ENCODE peak calls at places on chromosomes 16 and 17, in seven cellular contexts. L is H1, Y is HCT116, K is K562, R is GM12878, B is SK-N-SH, T is HepG2. J is an unnamed sample.
A peak's percentile ranks its signal among the peaks of the same experiment; 100 is the strongest.

GRCh38 chr16:53893731-53894435 is 189.9 kb downstream of the FTO start:
- DNase-seq in L (no peak), Y (no peak), R (no peak), B (no peak), K (no peak), T (no peak), J (no peak)

GRCh38 chr17:80939151-80940145 is 52.2 kb upstream of the CHMP6 start:
- DNase-seq in K (no peak), R (no peak), Y (no peak), B (no peak), L (no peak), T (no peak), J (no peak)

GRCh38 chr16:57000271-57001025 is 11.1 kb downstream of the NLRC5 start:
- DNase-seq in K (no peak), L (no peak), T (no peak), B (no peak), R (peak; percentile 87), Y (peak; percentile 19), J (no peak)

GRCh38 chr17:56434610-56435009 is 158.9 kb upstream of the NOG start:
- DNase-seq in L (no peak), T (no peak), B (no peak), Y (no peak), R (no peak), K (no peak), J (no peak)

GRCh38 chr17:46009681-46010596 is 10.9 kb downstream of the STH start:
- DNase-seq in B (no peak), T (no peak), L (no peak), Y (no peak), K (no peak), R (no peak), J (no peak)

GRCh38 chr17:79387783-79388182 is 223.1 kb downstream of the RBFOX3 start:
- DNase-seq in Y (no peak), L (no peak), B (no peak), T (no peak), K (no peak), R (no peak), J (no peak)

GRCh38 chr17:21352981-21353265 is 23.2 kb upstream of the KCNJ12 start:
- DNase-seq in T (no peak), B (no peak), L (no peak), R (no peak), Y (no peak), K (no peak), J (no peak)

GRCh38 chr16:75621170-75621477 is 2.0 kb downstream of the ADAT1 start:
- DNase-seq in T (peak; percentile 53), R (no peak), Y (no peak), L (no peak), B (peak; percentile 56), K (peak; percentile 53), J (no peak)

GRCh38 chr16:10558746-10559641 is 21.4 kb downstream of the EMP2 start:
- DNase-seq in L (no peak), Y (no peak), K (no peak), R (no peak), T (no peak), B (no peak), J (no peak)

GRCh38 chr16:19168173-19169080 is at the start of gene SYT17:
- DNase-seq in Y (no peak), K (no peak), T (no peak), R (no peak), B (peak; percentile 88), L (peak; percentile 66), J (peak; percentile 39)

GRCh38 chr16:87284183-87284582 is 33.0 kb downstream of the C16orf95 start:
- DNase-seq in Y (no peak), R (no peak), K (no peak), T (no peak), B (no peak), L (no peak), J (no peak)

GRCh38 chr16:57479422-57480126 is 6.7 kb downstream of the DOK4 start:
- DNase-seq in K (no peak), Y (no peak), T (peak; percentile 60), R (no peak), L (peak; percentile 83), B (peak; percentile 85), J (no peak)

GRCh38 chr16:9549487-9549886 is 458.0 kb downstream of the HAPSTR1 start:
- DNase-seq in B (no peak), L (no peak), Y (no peak), K (no peak), R (no peak), T (no peak), J (no peak)

GRCh38 chr17:77086433-77087010 is 54.2 kb upstream of the SEC14L1 start:
- DNase-seq in L (peak; percentile 99), Y (peak; percentile 85), R (no peak), T (peak; percentile 77), B (peak; percentile 78), K (peak; percentile 75), J (peak; percentile 91)

GRCh38 chr17:40958086-40958953 is 8.4 kb downstream of the KRT39 start:
- DNase-seq in R (no peak), Y (no peak), L (no peak), K (no peak), B (no peak), T (peak; percentile 92), J (peak; percentile 48)

GRCh38 chr17:65523411-65523810 is 38.0 kb downstream of the AXIN2 start:
- DNase-seq in L (no peak), T (no peak), B (no peak), R (no peak), K (no peak), Y (no peak), J (no peak)

GRCh38 chr16:28992496-28992895 is 7.6 kb downstream of the LAT start:
- DNase-seq in T (no peak), L (no peak), K (no peak), Y (no peak), R (no peak), B (no peak), J (no peak)

GRCh38 chr17:47955497-47956461 is 1.9 kb downstream of the PRR15L start:
- DNase-seq in Y (no peak), B (no peak), T (no peak), L (no peak), K (no peak), R (no peak), J (peak; percentile 86)
- TF ChIP-seq JUND in Y (no peak), B (no peak), T (no peak), L (no peak), K (no peak), R (no peak), J (no peak)

DNA sequence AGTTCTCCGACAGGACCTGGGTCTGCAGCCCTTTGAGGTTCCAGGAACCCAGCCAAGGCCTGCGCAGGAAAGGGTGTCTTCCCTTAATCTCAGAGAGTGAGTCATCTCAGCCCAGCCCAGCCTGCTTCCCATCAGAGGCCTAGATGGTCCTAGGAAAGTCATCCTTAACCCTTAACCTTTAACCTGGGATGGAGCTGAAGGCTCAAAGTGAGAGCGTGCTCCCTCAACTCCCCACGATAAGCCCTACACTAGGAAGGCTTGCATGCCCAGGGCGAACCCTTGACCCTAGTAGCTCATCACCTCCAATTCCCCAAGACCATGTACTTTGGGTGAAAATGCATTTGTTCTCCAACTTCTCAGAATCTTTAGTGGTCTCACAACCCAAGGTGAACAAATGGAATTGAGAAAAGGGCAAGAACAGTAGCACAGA is 4.8 kb upstream of the ATXN7L3 start:
- DNase-seq in Y (no peak), B (no peak), R (no peak), K (peak; percentile 27), T (no peak), L (no peak), J (no peak)
- TF ChIP-seq JUND in Y (peak; percentile 84), B (peak; percentile 53), R (no peak), K (peak; percentile 97), T (no peak), L (no peak), J (no peak)

GRCh38 chr16:46689492-46690280 is at the start of gene ORC6:
- DNase-seq in T (peak; percentile 97), L (peak; percentile 97), K (peak; percentile 89), R (no peak), B (peak; percentile 96), Y (peak; percentile 91), J (peak; percentile 95)

GRCh38 chr16:46690281-46691178 is 1.1 kb downstream of the ORC6 start:
- DNase-seq in R (no peak), T (peak; percentile 79), L (no peak), B (no peak), K (no peak), Y (no peak), J (no peak)

GRCh38 chr16:46693598-46693997 is 4.1 kb downstream of the ORC6 start:
- DNase-seq in L (no peak), B (no peak), T (no peak), Y (no peak), K (no peak), R (no peak), J (no peak)

GRCh38 chr16:46688657-46689491 is at the start of gene VPS35:
- DNase-seq in T (peak; percentile 99), L (peak; percentile 100), R (peak; percentile 95), K (peak; percentile 93), B (peak; percentile 95), Y (peak; percentile 97), J (peak; percentile 97)

DNA sequence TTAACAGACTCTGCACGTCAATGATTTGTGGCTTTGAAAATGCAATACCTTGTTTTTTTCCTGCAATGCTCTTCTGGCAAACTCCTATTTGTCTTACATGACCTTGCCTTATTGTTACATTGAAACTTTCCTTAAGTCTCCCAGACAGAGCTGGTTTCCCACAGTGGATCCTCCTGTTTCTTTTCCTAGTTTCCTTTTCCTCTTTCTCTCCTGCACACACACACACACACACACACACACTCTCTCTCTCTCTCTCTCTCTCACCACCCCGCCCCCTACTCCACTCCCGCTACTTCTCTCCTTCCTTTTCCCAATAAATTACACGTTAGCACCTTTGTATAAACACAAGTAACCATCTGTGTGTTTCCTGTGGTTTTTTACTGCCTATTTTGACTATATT is 2.3 kb downstream of the ORC6 start:
- DNase-seq in Y (no peak), K (no peak), T (no peak), R (no peak), B (no peak), L (no peak), J (no peak)
- TF ChIP-seq JUND in Y (no peak), K (no peak), T (no peak), R (no peak), B (no peak), L (no peak), J (no peak)

GRCh38 chr17:50900383-50900892 is 34.3 kb upstream of the TOB1 start:
- DNase-seq in L (no peak), R (no peak), B (no peak), K (no peak), T (no peak), Y (no peak), J (no peak)
- TF ChIP-seq JUND in L (no peak), R (no peak), B (no peak), K (no peak), T (no peak), Y (no peak), J (no peak)

GRCh38 chr17:82217120-82217529 is 4.5 kb upstream of the CCDC57 start:
- DNase-seq in T (no peak), R (no peak), Y (no peak), K (no peak), L (no peak), B (no peak), J (no peak)
- TF ChIP-seq JUND in T (no peak), R (no peak), Y (no peak), K (no peak), L (no peak), B (no peak), J (no peak)